ENCODE peak calls at places on chromosome 6, in four cellular contexts. Y is Karpas-422, F is pancreas, K is right cardiac atrium. C is an unnamed sample.

GRCh38 chr6:169212897-169213813 is 40.5 kb downstream of the THBS2 start:
- DNase-seq in Y (peak; percentile 98), F (peak; percentile 89), K (peak; percentile 98), C (peak; percentile 98)

GRCh38 chr6:81894788-81895221 is 142.3 kb upstream of the TENT5A start:
- DNase-seq in Y (no peak), F (no peak), K (peak; percentile 88), C (no peak)

GRCh38 chr6:282177-282866 is 10.0 kb upstream of the DUSP22 start:
- DNase-seq in Y (no peak), F (no peak), K (no peak), C (peak; percentile 70)

GRCh38 chr6:116876635-116877611 is at the start of gene RFX6:
- DNase-seq in Y (no peak), F (peak; percentile 22), K (no peak), C (no peak)

GRCh38 chr6:39199541-39199940 is 29.7 kb downstream of the KCNK5 start:
- DNase-seq in Y (no peak), F (no peak), K (no peak), C (no peak)

GRCh38 chr6:30793521-30794194 is 49.3 kb upstream of the IER3 start:
- DNase-seq in Y (no peak), F (no peak), K (no peak), C (no peak)

GRCh38 chr6:147941143-147941542 is 401.5 kb upstream of the SASH1 start:
- DNase-seq in Y (no peak), F (no peak), K (no peak), C (no peak)

GRCh38 chr6:136326038-136326561 is 36.5 kb upstream of the BCLAF1 start:
- DNase-seq in Y (no peak), F (no peak), K (peak; percentile 62), C (no peak)

GRCh38 chr6:46925563-46926253 is 4.0 kb upstream of the ADGRF5 start:
- DNase-seq in Y (no peak), F (peak; percentile 48), K (peak; percentile 85), C (no peak)

GRCh38 chr6:67629268-67629667 is 1005.8 kb upstream of the ADGRB3 start:
- DNase-seq in Y (no peak), F (no peak), K (no peak), C (no peak)

GRCh38 chr6:40356242-40356910 is 230.8 kb downstream of the LRFN2 start:
- DNase-seq in Y (no peak), F (no peak), K (no peak), C (no peak)

GRCh38 chr6:99997141-99997540 is 3.1 kb upstream of the MCHR2 start:
- DNase-seq in Y (peak; percentile 17), F (no peak), K (no peak), C (no peak)

GRCh38 chr6:155195903-155196302 is 67.9 kb upstream of the CLDN20 start:
- DNase-seq in Y (peak; percentile 54), F (no peak), K (no peak), C (no peak)

GRCh38 chr6:39076993-39077535 is 28.5 kb downstream of the GLP1R start:
- DNase-seq in Y (no peak), F (no peak), K (no peak), C (no peak)

GRCh38 chr6:71979911-71980310 is 93.6 kb downstream of the RIMS1 start:
- DNase-seq in Y (no peak), F (no peak), K (no peak), C (no peak)

GRCh38 chr6:48423640-48424365 is 312.8 kb upstream of the PTCHD4 start:
- DNase-seq in Y (no peak), F (no peak), K (no peak), C (no peak)

GRCh38 chr6:4804095-4804494 is 27.9 kb downstream of the CDYL start:
- DNase-seq in Y (no peak), F (no peak), K (no peak), C (no peak)

GRCh38 chr6:17988422-17988944 is 1.0 kb upstream of the KIF13A start:
- DNase-seq in Y (no peak), F (peak; percentile 21), K (no peak), C (no peak)

GRCh38 chr6:120198033-120198432 is 848.5 kb upstream of the MAN1A1 start:
- DNase-seq in Y (no peak), F (no peak), K (peak; percentile 58), C (no peak)

GRCh38 chr6:153511896-153512496 is 380.9 kb upstream of the RGS17 start:
- DNase-seq in Y (peak; percentile 86), F (no peak), K (no peak), C (no peak)

GRCh38 chr6:150016324-150017185 is 8.8 kb downstream of the RAET1L start:
- DNase-seq in Y (peak; percentile 88), F (peak; percentile 53), K (peak; percentile 78), C (peak; percentile 71)

GRCh38 chr6:21922086-21922485 is 328.5 kb downstream of the SOX4 start:
- DNase-seq in Y (no peak), F (no peak), K (no peak), C (no peak)

GRCh38 chr6:5728726-5729434 is 277.8 kb downstream of the NRN1 start:
- DNase-seq in Y (peak; percentile 48), F (no peak), K (no peak), C (no peak)

GRCh38 chr6:154408906-154409500 is 52.4 kb upstream of the IPCEF1 start:
- DNase-seq in Y (peak; percentile 63), F (no peak), K (no peak), C (no peak)

GRCh38 chr6:70763754-70764153 is 96.1 kb downstream of the SMAP1 start:
- DNase-seq in Y (no peak), F (no peak), K (no peak), C (no peak)

GRCh38 chr6:33206864-33207568 is 1.3 kb upstream of the RING1 start:
- DNase-seq in Y (no peak), F (peak; percentile 40), K (no peak), C (peak; percentile 76)

DNA sequence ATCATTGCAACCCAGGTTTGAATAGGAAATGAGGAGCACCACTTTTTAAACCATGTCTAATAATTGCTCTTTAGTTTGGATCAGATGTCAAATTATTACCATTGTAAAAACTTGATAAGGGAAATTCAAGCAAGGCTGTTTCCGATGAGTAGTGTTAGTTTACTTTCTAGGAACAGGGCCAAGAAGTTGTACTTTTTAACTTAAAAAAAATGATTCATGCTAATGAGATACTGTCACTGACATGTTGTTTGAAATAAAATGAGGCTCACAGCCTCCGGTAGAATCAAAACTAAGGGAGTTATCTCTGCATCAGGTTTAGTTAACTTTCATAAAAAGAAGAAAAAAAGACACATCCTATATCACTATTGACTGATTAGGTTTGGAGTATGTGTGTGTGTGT is 55.2 kb upstream of the SUPT3H start:
- DNase-seq in Y (no peak), F (no peak), K (no peak), C (no peak)
- H3K4me1 ChIP-seq in Y (no peaks in the 10 kb centered on the region), F (no peaks in the 10 kb centered on the region), K (no peaks in the 10 kb centered on the region), C (peaks cover 16% of the 10 kb centered on the region)

GRCh38 chr6:27451660-27452390 is 21.1 kb downstream of the ZNF184 start:
- DNase-seq in Y (no peak), F (no peak), K (no peak), C (no peak)
- H3K9me3 ChIP-seq in Y (peaks cover 66% of the 10 kb centered on the region), F (peaks cover 3% of the 10 kb centered on the region), K (peaks cover 6% of the 10 kb centered on the region), C (peaks cover 99% of the 10 kb centered on the region)

GRCh38 chr6:75379536-75379935 is 94.9 kb upstream of the TMEM30A start:
- DNase-seq in Y (no peak), F (no peak), K (no peak), C (no peak)
- H3K4me1 ChIP-seq in Y (no peaks in the 10 kb centered on the region), F (no peaks in the 10 kb centered on the region), K (peaks cover 3% of the 10 kb centered on the region), C (no peaks in the 10 kb centered on the region)

DNA sequence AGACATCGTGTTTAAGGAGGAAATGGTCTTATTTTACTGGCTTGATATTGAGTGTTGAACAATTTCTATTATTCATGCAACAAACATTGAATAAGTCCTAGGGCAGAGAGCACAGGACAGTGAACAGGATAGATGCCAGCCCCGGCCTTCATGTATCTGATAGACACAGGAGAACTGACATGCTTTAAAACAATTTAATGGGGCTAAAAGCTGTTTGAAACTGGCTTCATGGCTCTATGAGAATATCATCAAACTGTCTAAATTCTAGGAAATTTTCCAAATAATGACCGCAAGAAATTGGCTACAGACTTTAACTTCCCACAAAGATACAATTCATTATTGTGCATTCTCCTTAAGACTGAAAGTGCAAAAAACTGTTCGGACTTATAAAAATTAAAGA is 69.0 kb downstream of the ID4 start:
- DNase-seq in Y (no peak), F (no peak), K (peak; percentile 56), C (no peak)
- H3K9me3 ChIP-seq in Y (no peaks in the 10 kb centered on the region), F (no peaks in the 10 kb centered on the region), K (no peaks in the 10 kb centered on the region), C (no peaks in the 10 kb centered on the region)

GRCh38 chr6:15395087-15395486 is 149.2 kb downstream of the JARID2 start:
- DNase-seq in Y (no peak), F (no peak), K (no peak), C (no peak)
- H3K4me1 ChIP-seq in Y (no peaks in the 10 kb centered on the region), F (no peaks in the 10 kb centered on the region), K (peaks cover 29% of the 10 kb centered on the region), C (peaks cover 59% of the 10 kb centered on the region)

DNA sequence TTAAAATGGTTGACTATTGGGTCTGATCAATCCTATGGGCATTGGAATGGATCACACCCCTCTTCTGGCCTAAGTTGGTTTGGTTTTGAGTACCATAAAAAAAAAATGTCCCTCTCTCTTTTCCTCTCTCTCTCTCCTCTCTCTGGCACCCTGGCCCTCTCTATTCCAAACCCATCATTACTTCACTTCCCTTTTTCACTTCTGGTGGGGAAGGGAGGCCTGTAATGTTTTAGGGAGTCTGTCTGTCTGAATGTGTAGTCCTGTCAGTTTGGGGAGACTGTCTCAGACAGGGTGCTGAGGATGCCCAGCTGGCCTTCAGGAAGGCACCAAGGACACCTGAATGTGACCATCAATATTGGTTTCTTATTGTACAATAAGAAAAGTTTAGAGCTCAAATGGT is 165.8 kb downstream of the CD24 start:
- DNase-seq in Y (no peak), F (no peak), K (no peak), C (no peak)
- H3K9me3 ChIP-seq in Y (peaks cover 11% of the 10 kb centered on the region), F (no peaks in the 10 kb centered on the region), K (no peaks in the 10 kb centered on the region), C (peaks cover 50% of the 10 kb centered on the region)

GRCh38 chr6:24517659-24518538 is 23.1 kb downstream of the ALDH5A1 start:
- DNase-seq in Y (peak; percentile 82), F (no peak), K (no peak), C (no peak)

GRCh38 chr6:24522821-24523175 is 28.0 kb downstream of the ALDH5A1 start:
- DNase-seq in Y (no peak), F (no peak), K (no peak), C (no peak)

GRCh38 chr6:24522090-24522820 is 27.5 kb downstream of the ALDH5A1 start:
- DNase-seq in Y (peak; percentile 81), F (no peak), K (no peak), C (no peak)

GRCh38 chr6:24524329-24524728 is 29.6 kb downstream of the ALDH5A1 start:
- DNase-seq in Y (no peak), F (no peak), K (no peak), C (no peak)

DNA sequence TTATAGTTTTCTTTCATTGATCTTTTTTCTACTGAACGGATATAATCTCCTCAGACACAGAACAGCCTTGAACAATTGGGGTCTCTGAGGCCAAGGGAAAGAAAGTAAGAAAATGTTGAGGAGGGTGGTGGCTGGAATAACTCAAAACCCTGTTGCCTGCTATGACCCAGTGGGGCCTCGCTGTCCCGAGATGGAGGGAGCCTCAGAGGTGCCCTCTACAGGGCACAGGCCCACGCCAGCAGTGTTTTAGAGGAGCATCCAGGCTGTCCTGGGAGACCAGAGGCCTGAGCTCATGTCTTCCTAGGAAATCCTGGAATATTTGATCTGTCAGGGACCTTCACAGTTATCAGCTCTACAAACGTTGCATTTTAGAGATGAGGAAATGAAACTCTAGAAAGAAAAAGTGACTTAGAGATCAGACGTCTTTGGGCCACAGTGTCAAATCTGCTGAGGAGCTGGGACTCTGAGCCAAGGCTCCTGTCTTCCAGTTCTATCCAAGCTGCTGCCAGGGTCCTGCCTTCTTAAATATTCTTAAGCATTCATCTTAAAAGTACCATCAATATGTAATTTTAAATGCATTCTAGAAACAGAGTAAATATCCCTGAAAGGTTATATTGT is 26.3 kb downstream of the ALDH5A1 start:
- DNase-seq in Y (peak; percentile 80), F (no peak), K (peak; percentile 77), C (peak; percentile 82)
- H3K4me1 ChIP-seq in Y (peaks cover 63% of the 10 kb centered on the region), F (no peaks in the 10 kb centered on the region), K (no peaks in the 10 kb centered on the region), C (no peaks in the 10 kb centered on the region)